ENCODE peak calls at places on chromosomes 6 and 20, in six cellular contexts. Z is K562, S is HepG2, L is GM12878, B is A549, V is endothelial cell of umbilical vein. M is an unnamed sample.

GRCh38 chr6:126307859-126308258 is 32.1 kb upstream of the CENPW start:
- DNase-seq in Z (no peak), S (no peak), L (no peak), B (no peak), V (peak; percentile 32), M (no peak)

GRCh38 chr6:56932891-56933473 is 21.9 kb upstream of the BEND6 start:
- DNase-seq in Z (no peak), S (no peak), L (no peak), B (no peak), V (no peak), M (peak; percentile 38)

GRCh38 chr6:55758156-55758942 is 117.0 kb downstream of the BMP5 start:
- DNase-seq in Z (no peak), S (peak; percentile 5), L (no peak), B (peak; percentile 8), V (peak; percentile 46), M (no peak)

GRCh38 chr6:89379281-89379680 is 26.8 kb upstream of the UBE2J1 start:
- DNase-seq in Z (no peak), S (no peak), L (no peak), B (no peak), V (no peak), M (peak; percentile 88)

GRCh38 chr6:43465978-43466377 is 10.6 kb upstream of the DLK2 start:
- DNase-seq in Z (no peak), S (no peak), L (no peak), B (no peak), V (no peak), M (peak; percentile 52)

GRCh38 chr20:3632311-3633004 is 30.7 kb downstream of the GFRA4 start:
- DNase-seq in Z (no peak), S (peak; percentile 43), L (no peak), B (no peak), V (no peak), M (no peak)

GRCh38 chr20:2698912-2699311 is 6.3 kb downstream of the EBF4 start:
- DNase-seq in Z (no peak), S (no peak), L (no peak), B (no peak), V (no peak), M (no peak)

GRCh38 chr6:35428421-35429149 is 23.6 kb upstream of the FANCE start:
- DNase-seq in Z (no peak), S (peak; percentile 82), L (no peak), B (no peak), V (peak; percentile 46), M (no peak)

GRCh38 chr20:1930165-1930564 is 35.0 kb downstream of the SIRPA start:
- DNase-seq in Z (no peak), S (peak; percentile 61), L (no peak), B (no peak), V (no peak), M (no peak)

GRCh38 chr6:33126101-33126714 is 50.4 kb downstream of the HLA-DPB1 start:
- DNase-seq in Z (peak; percentile 76), S (peak; percentile 50), L (no peak), B (peak; percentile 10), V (peak; percentile 45), M (peak; percentile 65)

GRCh38 chr6:33410711-33411631 is at the start of gene PHF1:
- DNase-seq in Z (peak; percentile 94), S (no peak), L (no peak), B (peak; percentile 56), V (peak; percentile 46), M (no peak)

GRCh38 chr20:35017099-35017835 is 61.6 kb downstream of the MYH7B start:
- DNase-seq in Z (no peak), S (no peak), L (no peak), B (no peak), V (no peak), M (no peak)

GRCh38 chr6:130912451-130912850 is 85.2 kb downstream of the SMLR1 start:
- DNase-seq in Z (no peak), S (no peak), L (no peak), B (no peak), V (no peak), M (no peak)

GRCh38 chr6:26215200-26216014 is 128.2 kb downstream of the HFE start:
- DNase-seq in Z (no peak), S (peak; percentile 39), L (no peak), B (no peak), V (peak; percentile 60), M (no peak)

GRCh38 chr6:83038246-83038645 is 27.4 kb downstream of the UBE3D start:
- DNase-seq in Z (no peak), S (no peak), L (no peak), B (no peak), V (no peak), M (no peak)

GRCh38 chr6:159981591-159982245 is 12.8 kb downstream of the IGF2R start:
- DNase-seq in Z (no peak), S (no peak), L (peak; percentile 74), B (no peak), V (peak; percentile 97), M (peak; percentile 85)

GRCh38 chr20:62282877-62283503 is 19.8 kb upstream of the ADRM1 start:
- DNase-seq in Z (no peak), S (no peak), L (no peak), B (no peak), V (no peak), M (no peak)

GRCh38 chr6:33771342-33772113 is 17.4 kb downstream of the LEMD2 start:
- DNase-seq in Z (peak; percentile 95), S (no peak), L (no peak), B (peak; percentile 49), V (peak; percentile 89), M (peak; percentile 94)

GRCh38 chr6:46014511-46015118 is 1.0 kb downstream of the CLIC5 start:
- DNase-seq in Z (no peak), S (no peak), L (no peak), B (no peak), V (no peak), M (peak; percentile 7)

GRCh38 chr20:51275816-51276215 is 252.9 kb upstream of the KCNG1 start:
- DNase-seq in Z (no peak), S (no peak), L (no peak), B (no peak), V (peak; percentile 12), M (no peak)

DNA sequence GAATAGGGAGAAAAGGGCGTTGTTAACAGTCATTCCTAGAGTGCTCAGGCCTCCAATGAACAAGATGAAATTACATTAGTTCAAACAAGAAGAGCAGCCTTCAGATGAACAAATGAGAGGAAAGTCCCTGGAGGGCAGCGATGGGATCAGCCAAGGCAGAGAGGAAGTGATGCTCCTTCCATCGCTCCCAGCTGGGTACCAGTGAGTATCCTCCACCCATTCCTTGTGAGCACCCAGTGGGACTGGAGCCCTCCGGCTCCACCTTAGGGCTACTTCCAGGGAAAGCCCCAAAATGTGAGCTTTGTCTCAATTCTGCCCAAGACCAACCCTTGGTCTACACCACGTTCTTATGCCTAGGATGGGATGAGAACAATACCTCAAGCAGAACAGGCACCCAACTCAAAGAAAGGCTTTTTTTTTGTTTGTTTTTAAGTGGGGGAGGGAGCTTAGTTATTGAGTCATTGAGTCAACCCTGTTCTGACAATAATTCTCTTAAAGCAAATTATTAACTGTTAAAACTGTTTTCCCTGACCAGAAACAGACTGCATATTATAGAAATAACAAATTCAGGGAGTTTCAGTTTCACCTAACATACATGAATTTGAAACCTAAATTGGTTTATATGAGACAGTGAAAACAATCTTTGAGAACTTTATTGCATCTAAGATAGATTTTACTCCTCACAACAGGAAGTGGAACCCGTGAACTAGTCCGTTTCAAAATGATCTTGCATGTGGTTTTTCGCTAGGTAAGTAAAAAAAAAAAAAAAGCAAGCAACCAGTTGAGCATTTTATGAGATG is 106.9 kb downstream of the IPCEF1 start:
- DNase-seq in Z (no peak), S (no peak), L (peak; percentile 92), B (no peak), V (no peak), M (peak; percentile 54)
- TF ChIP-seq CTCF in Z (no peak), S (no peak), L (no peak), B (no peak), V (no peak), M (no peak)

DNA sequence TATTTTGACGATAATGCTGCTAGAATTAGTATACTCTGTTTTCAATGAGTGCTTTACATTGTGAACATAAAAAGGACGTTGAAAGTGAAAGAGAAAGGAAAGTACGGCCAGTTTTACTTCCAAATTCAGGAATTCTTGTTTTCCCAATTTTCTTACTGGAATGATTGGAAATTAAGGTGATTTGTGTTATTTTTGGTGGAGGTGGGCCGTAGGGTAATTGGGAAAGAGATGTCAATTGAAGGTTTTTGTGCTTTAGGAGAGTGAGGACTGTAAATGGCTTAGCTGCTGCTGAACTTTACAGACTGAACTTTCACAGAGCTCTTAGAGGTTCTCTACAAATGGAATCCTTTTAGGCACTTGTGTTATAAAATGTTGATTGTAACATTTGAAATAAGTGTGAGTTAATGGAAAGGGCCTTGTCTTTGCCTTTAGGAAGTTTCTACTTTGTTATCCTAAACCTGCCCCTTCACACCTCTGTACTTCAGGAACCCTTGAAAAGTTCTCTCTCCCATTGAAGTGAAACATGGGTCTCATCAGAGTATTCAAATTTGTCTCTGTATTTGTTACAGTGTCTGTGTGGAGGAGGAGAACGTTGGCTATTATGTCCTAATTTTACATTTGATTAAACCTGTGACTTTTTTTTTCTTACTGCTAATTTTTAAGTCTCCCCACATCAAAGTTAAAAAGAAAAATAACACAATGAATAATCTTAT is 256.4 kb downstream of the ARID1B start:
- DNase-seq in Z (no peak), S (no peak), L (no peak), B (no peak), V (peak; percentile 66), M (no peak)
- H3K4me3 ChIP-seq in Z (no peak overlapping the region), S (no peak overlapping the region), L (peak overlapping the region; percentile 54), B (no peak overlapping the region), V (peak overlapping the region; percentile 33), M (no peak overlapping the region)

GRCh38 chr6:77036400-77036799 is 426.9 kb downstream of the HTR1B start:
- DNase-seq in Z (no peak), S (no peak), L (no peak), B (no peak), V (no peak), M (no peak)

GRCh38 chr6:77030929-77031674 is 432.2 kb downstream of the HTR1B start:
- DNase-seq in Z (no peak), S (no peak), L (no peak), B (no peak), V (no peak), M (no peak)

GRCh38 chr6:77037439-77037838 is 425.9 kb downstream of the HTR1B start:
- DNase-seq in Z (no peak), S (no peak), L (no peak), B (no peak), V (no peak), M (no peak)

GRCh38 chr6:77038801-77039200 is 424.5 kb downstream of the HTR1B start:
- DNase-seq in Z (no peak), S (no peak), L (no peak), B (no peak), V (no peak), M (no peak)

GRCh38 chr6:77034161-77034560 is 429.1 kb downstream of the HTR1B start:
- DNase-seq in Z (no peak), S (no peak), L (no peak), B (no peak), V (peak; percentile 49), M (no peak)
- TF ChIP-seq MYC in Z (no peak), S (no peak), L (no peak), B (no peak), V (no peak), M (no peak)

DNA sequence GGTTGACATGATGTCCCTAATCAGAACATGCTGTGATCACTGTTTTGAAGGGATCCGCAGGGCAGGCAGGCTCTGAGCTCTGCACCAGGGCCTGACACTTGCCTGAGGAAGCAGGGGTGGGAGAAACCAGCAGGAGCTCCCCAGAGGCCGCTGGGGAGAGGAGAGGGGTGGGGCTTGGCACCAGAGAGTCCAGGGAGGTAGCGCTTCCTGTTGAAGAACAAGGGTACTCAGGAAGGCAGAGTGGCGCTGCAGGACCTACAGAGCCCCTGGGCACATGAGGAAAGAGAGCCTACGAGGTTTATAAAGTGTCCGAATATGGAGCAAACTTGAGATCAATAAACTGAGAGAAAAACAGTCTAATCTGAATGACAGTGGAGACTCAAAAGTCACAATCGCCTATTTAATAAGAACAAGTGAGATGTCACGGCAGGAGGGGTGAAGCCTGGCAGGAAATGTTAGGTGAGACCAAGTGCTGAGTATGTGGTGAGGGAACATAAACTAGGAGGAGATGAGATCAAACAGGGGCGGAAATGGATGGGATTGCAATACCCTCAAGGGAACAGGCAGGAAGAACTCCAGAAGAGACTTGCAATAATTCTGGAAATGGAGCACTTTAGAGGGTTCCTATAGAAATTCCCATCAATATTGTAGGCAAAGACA is 5.8 kb upstream of the TBXT start:
- DNase-seq in Z (no peak), S (no peak), L (peak; percentile 68), B (no peak), V (no peak), M (peak; percentile 93)
- TF ChIP-seq CTCF in Z (no peak), S (no peak), L (no peak), B (no peak), V (no peak), M (no peak)